ENCODE peak calls at places on chromosomes 6 and 20, in five cellular contexts. D, A, Q, J and O are unnamed samples.

GRCh38 chr20:41361757-41362747 is 4.6 kb downstream of the EMILIN3 start:
- DNase-seq in A (peak), J (no peak), Q (no peak), D (no peak), O (no peak)

GRCh38 chr6:36545767-36546663 is 1.3 kb downstream of the STK38 start:
- DNase-seq in A (no peak), J (no peak), Q (no peak), D (peak), O (no peak)

GRCh38 chr20:36301359-36302119 is 4.6 kb upstream of the DLGAP4 start:
- DNase-seq in J (no peak), D (no peak), A (no peak), Q (no peak), O (no peak)

GRCh38 chr6:139588734-139589418 is 214.4 kb upstream of the CITED2 start:
- DNase-seq in Q (no peak), J (no peak), D (no peak), A (no peak), O (no peak)

GRCh38 chr20:63071541-63072181 is 64.9 kb upstream of the BHLHE23 start:
- DNase-seq in A (no peak), D (no peak), J (no peak), Q (no peak), O (no peak)

GRCh38 chr20:14956026-14956425 is 618.6 kb upstream of the FLRT3 start:
- DNase-seq in D (no peak), Q (no peak), J (no peak), A (no peak), O (no peak)

GRCh38 chr20:48181536-48181935 is 396.3 kb upstream of the SULF2 start:
- DNase-seq in A (no peak), D (no peak), J (no peak), Q (no peak), O (no peak)

GRCh38 chr6:98463038-98463437 is 371.3 kb upstream of the POU3F2 start:
- DNase-seq in D (no peak), J (no peak), A (no peak), Q (no peak), O (peak)

GRCh38 chr6:131015192-131015591 is 47.9 kb downstream of the EPB41L2 start:
- DNase-seq in A (no peak), J (peak), Q (no peak), D (no peak), O (no peak)

GRCh38 chr6:112911949-112912348 is 564.8 kb downstream of the RFPL4B start:
- DNase-seq in J (no peak), Q (no peak), D (no peak), A (no peak), O (no peak)

GRCh38 chr6:112912351-112913101 is 565.4 kb downstream of the RFPL4B start:
- DNase-seq in Q (no peak), A (no peak), D (no peak), J (peak), O (no peak)

GRCh38 chr6:112906737-112907136 is 559.6 kb downstream of the RFPL4B start:
- DNase-seq in J (peak), A (no peak), D (no peak), Q (no peak), O (no peak)

GRCh38 chr6:112909781-112910180 is 562.7 kb downstream of the RFPL4B start:
- DNase-seq in Q (no peak), J (no peak), D (no peak), A (no peak), O (no peak)

DNA sequence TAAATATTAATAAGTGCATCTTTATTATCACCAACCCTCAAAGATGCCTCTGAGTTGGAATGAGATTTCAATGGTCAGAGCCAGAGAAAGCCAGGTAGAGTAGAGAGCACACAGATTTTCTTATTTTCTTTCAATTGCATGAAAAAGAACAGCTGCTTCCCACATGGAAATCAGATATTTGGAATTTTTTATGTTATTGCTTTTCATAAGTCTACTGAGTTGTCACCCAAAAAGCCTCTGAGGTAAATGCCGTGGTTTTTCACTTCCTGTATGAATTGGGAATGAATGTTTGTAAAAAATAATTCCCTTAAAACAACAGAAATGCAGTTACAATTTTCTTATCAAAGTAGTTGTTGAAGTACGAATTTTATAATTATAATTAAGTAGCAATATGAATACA is 563.1 kb downstream of the RFPL4B start:
- DNase-seq in J (no peak), A (no peak), D (no peak), Q (no peak), O (no peak)
- H3K27ac ChIP-seq in J (no peak), A (no peak), D (no peak), Q (no peak), O (no peak)

DNA sequence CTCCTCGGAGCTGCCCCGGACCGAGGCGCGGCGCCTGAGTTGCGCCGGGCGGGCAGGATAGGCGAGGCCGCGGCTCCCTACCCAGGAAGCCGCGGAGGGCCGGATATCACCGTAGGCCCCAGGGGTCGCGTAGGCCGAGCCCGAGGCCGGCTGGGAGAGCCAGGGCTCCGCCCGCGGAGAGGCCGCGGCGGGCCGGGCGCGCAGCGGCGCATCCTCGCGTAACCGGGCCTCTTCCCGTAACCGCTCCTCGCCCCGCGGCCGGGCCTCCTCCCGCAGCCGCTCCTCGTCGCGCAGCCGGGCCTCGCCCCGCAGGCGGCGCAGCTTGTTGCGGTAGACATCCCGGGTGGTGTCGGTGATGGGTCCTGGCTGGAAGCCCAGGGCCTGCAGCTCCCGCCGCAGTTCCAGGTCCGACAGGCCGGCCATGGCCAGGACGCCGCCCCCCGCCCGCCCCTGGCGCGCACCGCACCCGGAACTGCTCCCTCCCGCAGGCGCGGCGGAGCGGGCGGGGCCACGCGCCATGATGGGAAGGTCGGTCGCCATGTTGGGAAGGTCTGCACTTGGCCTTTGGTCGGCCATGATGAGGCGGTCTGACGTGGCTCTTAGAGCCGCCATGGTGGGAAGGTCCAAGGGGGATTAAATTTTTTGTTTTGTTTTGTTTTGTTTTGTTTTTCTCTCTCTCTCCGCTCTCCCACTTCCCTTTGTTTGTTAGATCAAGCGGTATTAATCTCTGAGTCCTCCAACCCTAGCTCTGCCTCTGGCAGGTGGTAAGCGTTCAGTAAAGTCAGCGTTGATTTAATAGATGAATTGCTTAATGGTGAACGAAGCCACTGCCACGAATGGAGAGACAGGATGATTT is at the start of gene LEMD2:
- DNase-seq in A (peak), J (peak), D (peak), Q (peak), O (peak)
- TF ChIP-seq POLR2A in A (peak), J (peak), D (peak), Q (peak), O (peak)

DNA sequence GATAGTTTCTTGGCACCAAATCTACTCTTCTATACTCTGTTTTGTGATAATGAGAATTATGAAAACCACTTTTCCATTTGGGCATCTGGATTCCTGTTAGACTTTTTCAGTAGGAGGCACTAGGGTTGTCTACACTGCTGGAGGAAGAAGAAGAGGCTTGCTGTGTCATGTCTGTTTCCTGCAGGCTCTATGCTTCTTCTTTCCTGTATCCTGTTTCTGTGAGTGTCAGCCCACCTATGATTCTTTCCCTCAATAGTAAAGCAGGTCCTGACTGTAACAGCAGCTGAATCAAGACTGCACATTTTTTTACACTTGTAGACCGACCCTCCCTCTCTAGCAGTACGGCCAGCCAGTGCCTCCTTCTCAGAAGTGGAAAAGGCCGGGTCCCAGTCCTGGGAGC is 603.9 kb downstream of the HDGFL1 start:
- DNase-seq in D (no peak), J (no peak), Q (no peak), A (no peak), O (no peak)
- H3K27ac ChIP-seq in D (no peak), J (no peak), Q (no peak), A (no peak), O (no peak)

DNA sequence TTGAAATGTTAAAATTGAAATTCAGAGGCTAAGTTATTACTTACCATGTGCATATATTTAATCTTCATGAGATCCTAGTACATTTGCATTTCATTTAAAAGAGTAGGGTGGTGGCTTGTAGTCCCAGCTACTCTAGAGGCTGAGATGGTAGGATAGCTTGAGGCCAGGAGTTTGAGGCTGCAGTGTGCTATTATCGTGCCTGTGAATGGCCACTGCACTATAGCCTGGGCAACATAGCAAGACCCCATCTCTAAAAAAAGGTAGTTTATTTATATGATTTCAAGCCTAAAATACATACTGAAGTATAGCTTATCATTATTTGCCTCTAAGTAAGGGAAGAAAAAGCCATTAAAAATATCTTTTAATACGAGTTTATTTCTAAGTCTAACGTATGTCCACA is 3.1 kb downstream of the CCR6 start:
- DNase-seq in A (no peak), J (no peak), D (no peak), Q (no peak), O (no peak)
- TF ChIP-seq POLR2A in A (no peak), J (no peak), D (no peak), Q (no peak), O (no peak)